ENCODE peak calls at places on chromosomes 1 and 21, in six cellular contexts. R is GM12878, N is GM12892, K is K562, Y is HepG2, G is H1. O is an unnamed sample.

GRCh38 chr1:157409927-157410326 is 142.4 kb downstream of the FCRL5 start:
- DNase-seq in R (no peak), N (no peak), K (no peak), Y (no peak), G (no peak), O (no peak)

GRCh38 chr1:17168480-17168878 is 36.4 kb upstream of the PADI1 start:
- DNase-seq in R (no peak), N (no peak), K (no peak), Y (no peak), G (no peak), O (no peak)

GRCh38 chr1:41418868-41419583 is 57.8 kb downstream of the FOXO6 start:
- DNase-seq in R (no peak), N (no peak), K (no peak), Y (peak), G (no peak), O (no peak)

GRCh38 chr1:98884864-98885263 is 119.8 kb downstream of the PLPPR5 start:
- DNase-seq in R (no peak), N (no peak), K (no peak), Y (no peak), G (no peak), O (no peak)

GRCh38 chr1:244322791-244323521 is 128.8 kb downstream of the ADSS2 start:
- DNase-seq in R (no peak), N (no peak), K (peak), Y (peak), G (no peak), O (no peak)

GRCh38 chr21:33642896-33643657 is 776 bp downstream of the ITSN1 start:
- DNase-seq in R (no peak), N (peak), K (peak), Y (no peak), G (no peak), O (no peak)

GRCh38 chr1:55572878-55573734 is 357.9 kb upstream of the USP24 start:
- DNase-seq in R (no peak), N (no peak), K (no peak), Y (peak), G (no peak), O (no peak)

GRCh38 chr1:40704817-40705733 is 13.6 kb downstream of the NFYC start:
- DNase-seq in R (no peak), N (no peak), K (peak), Y (no peak), G (no peak), O (no peak)

GRCh38 chr21:45323487-45324380 is 36.0 kb upstream of the POFUT2 start:
- DNase-seq in R (no peak), N (no peak), K (no peak), Y (no peak), G (no peak), O (no peak)

GRCh38 chr1:143748906-143749305 is 222.9 kb downstream of the FAM72C start:
- DNase-seq in R (no peak), N (no peak), K (no peak), Y (no peak), G (no peak), O (no peak)

GRCh38 chr1:41626616-41627375 is 142.3 kb upstream of the EDN2 start:
- DNase-seq in R (peak), N (no peak), K (no peak), Y (no peak), G (no peak), O (no peak)

GRCh38 chr1:214125819-214126218 is 138.0 kb downstream of the PROX1 start:
- DNase-seq in R (no peak), N (no peak), K (no peak), Y (no peak), G (no peak), O (no peak)

GRCh38 chr21:32386195-32386870 is 6.5 kb downstream of the URB1 start:
- DNase-seq in R (no peak), N (no peak), K (no peak), Y (no peak), G (no peak), O (no peak)

GRCh38 chr1:219792337-219793021 is 135.9 kb downstream of the SLC30A10 start:
- DNase-seq in R (no peak), N (no peak), K (no peak), Y (no peak), G (no peak), O (no peak)

GRCh38 chr1:2275796-2276536 is 47.8 kb downstream of the SKI start:
- DNase-seq in R (no peak), N (no peak), K (peak), Y (no peak), G (no peak), O (no peak)

GRCh38 chr1:165492845-165493244 is 47.9 kb upstream of the RXRG start:
- DNase-seq in R (no peak), N (no peak), K (no peak), Y (no peak), G (no peak), O (no peak)

GRCh38 chr1:18380288-18380687 is 100.4 kb upstream of the KLHDC7A start:
- DNase-seq in R (no peak), N (no peak), K (peak), Y (no peak), G (no peak), O (no peak)

GRCh38 chr1:9289090-9289534 is 3.6 kb upstream of the SPSB1 start:
- DNase-seq in R (peak), N (no peak), K (peak), Y (peak), G (no peak), O (no peak)

GRCh38 chr1:194816859-194817258 is 1630.4 kb upstream of the B3GALT2 start:
- DNase-seq in R (no peak), N (no peak), K (no peak), Y (no peak), G (no peak), O (no peak)

GRCh38 chr1:159054427-159054826 is 22.1 kb downstream of the AIM2 start:
- DNase-seq in R (no peak), N (no peak), K (no peak), Y (no peak), G (no peak), O (no peak)

GRCh38 chr21:41162111-41162510 is 5.8 kb upstream of the BACE2 start:
- DNase-seq in R (no peak), N (no peak), K (no peak), Y (no peak), G (no peak), O (no peak)

GRCh38 chr1:12435639-12436344 is 182.2 kb downstream of the DHRS3 start:
- DNase-seq in R (peak), N (no peak), K (no peak), Y (no peak), G (no peak), O (peak)

GRCh38 chr1:217534566-217534965 is 96.3 kb downstream of the GPATCH2 start:
- DNase-seq in R (no peak), N (no peak), K (no peak), Y (no peak), G (no peak), O (no peak)

GRCh38 chr1:36306210-36306901 is at the start of gene SH3D21:
- DNase-seq in R (no peak), N (no peak), K (peak), Y (peak), G (peak), O (peak)

GRCh38 chr1:6494627-6495026 is 3.2 kb upstream of the PLEKHG5 start:
- DNase-seq in R (no peak), N (no peak), K (no peak), Y (no peak), G (no peak), O (no peak)

GRCh38 chr21:31252091-31252490 is 92.0 kb downstream of the TIAM1 start:
- DNase-seq in R (no peak), N (no peak), K (no peak), Y (no peak), G (no peak), O (no peak)

GRCh38 chr1:60280256-60280655 is 206.7 kb upstream of the C1orf87 start:
- DNase-seq in R (no peak), N (no peak), K (no peak), Y (no peak), G (no peak), O (no peak)

GRCh38 chr1:106646261-106646660 is 410.2 kb upstream of the PRMT6 start:
- DNase-seq in R (no peak), N (no peak), K (no peak), Y (no peak), G (no peak), O (no peak)

GRCh38 chr1:227780101-227781044 is 35.1 kb upstream of the PRSS38 start:
- DNase-seq in R (no peak), N (no peak), K (no peak), Y (no peak), G (no peak), O (no peak)

GRCh38 chr21:18409579-18409978 is 6.0 kb upstream of the TMPRSS15 start:
- DNase-seq in R (no peak), N (no peak), K (no peak), Y (no peak), G (no peak), O (no peak)

GRCh38 chr1:39272027-39272790 is 67.7 kb downstream of the MACF1 start:
- DNase-seq in R (peak), N (no peak), K (peak), Y (peak), G (no peak), O (no peak)

GRCh38 chr1:245526141-245526540 is 371.4 kb downstream of the KIF26B start:
- DNase-seq in R (no peak), N (no peak), K (no peak), Y (no peak), G (no peak), O (no peak)

GRCh38 chr1:94324168-94324544 is 86.8 kb upstream of the ARHGAP29 start:
- DNase-seq in R (no peak), N (no peak), K (no peak), Y (no peak), G (no peak), O (no peak)

GRCh38 chr1:3504151-3504822 is 49.8 kb downstream of the ARHGEF16 start:
- DNase-seq in R (no peak), N (no peak), K (no peak), Y (no peak), G (no peak), O (no peak)

GRCh38 chr1:53576381-53576801 is 117.2 kb downstream of the DMRTB1 start:
- DNase-seq in R (no peak), N (no peak), K (no peak), Y (no peak), G (no peak), O (no peak)

GRCh38 chr1:174116042-174116441 is 43.3 kb upstream of the RABGAP1L start:
- DNase-seq in R (no peak), N (no peak), K (no peak), Y (peak), G (no peak), O (no peak)

GRCh38 chr1:2288308-2288707 is 60.2 kb downstream of the SKI start:
- DNase-seq in R (no peak), N (no peak), K (no peak), Y (no peak), G (no peak), O (no peak)

GRCh38 chr1:112429749-112430148 is 33.7 kb downstream of the CTTNBP2NL start:
- DNase-seq in R (no peak), N (no peak), K (no peak), Y (no peak), G (no peak), O (no peak)

DNA sequence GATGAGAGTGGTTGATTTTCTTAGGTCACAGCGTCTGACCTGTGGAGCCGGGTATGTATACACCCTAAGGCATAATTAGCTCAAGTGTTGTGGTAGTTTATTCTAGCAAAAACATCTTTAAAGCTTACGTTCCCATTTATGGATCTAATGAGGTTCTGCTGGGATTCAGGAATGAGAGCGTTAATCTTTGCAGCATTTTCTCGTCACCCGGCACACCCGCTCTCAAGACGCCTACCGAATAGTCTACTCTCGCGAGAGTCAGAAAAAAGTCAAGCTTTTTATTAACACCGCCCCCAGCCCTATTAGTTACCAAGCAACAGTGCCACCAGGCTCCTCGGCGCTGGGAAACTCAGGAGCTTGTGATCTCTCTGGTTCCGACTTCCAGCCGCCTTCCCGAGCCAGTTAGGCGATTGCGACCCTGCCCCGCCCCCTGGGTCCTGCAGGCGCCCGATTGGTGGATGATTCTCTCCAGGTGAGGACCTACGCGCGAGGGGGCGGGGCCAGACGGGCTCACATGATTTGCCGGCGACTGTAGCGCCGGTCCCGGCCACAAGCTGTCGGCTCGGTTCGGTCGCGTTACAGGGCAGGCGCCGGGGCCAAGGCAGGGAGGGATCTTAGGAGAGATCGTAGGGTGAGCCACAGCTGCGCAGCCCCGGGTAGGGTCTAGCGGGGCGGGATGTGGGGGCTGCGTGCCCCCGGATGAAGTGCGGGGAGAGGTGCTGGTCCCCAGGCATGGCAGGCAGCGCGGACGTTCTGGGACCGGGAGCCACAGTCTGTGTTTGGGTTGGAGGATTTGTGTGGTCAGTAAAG is at the start of gene PFKFB2:
- DNase-seq in R (peak), N (peak), K (peak), Y (peak), G (peak), O (peak)
- TF ChIP-seq POLR2A in R (peak), N (peak), K (peak), Y (peak), G (peak), O (peak)

GRCh38 chr1:21449906-21450305 is 10.0 kb downstream of the NBPF3 start:
- DNase-seq in R (no peak), N (no peak), K (no peak), Y (no peak), G (no peak), O (no peak)

GRCh38 chr1:21447311-21447710 is 7.4 kb downstream of the NBPF3 start:
- DNase-seq in R (no peak), N (no peak), K (no peak), Y (no peak), G (no peak), O (no peak)

GRCh38 chr1:21451981-21452411 is 12.1 kb downstream of the NBPF3 start:
- DNase-seq in R (no peak), N (no peak), K (no peak), Y (no peak), G (no peak), O (no peak)

DNA sequence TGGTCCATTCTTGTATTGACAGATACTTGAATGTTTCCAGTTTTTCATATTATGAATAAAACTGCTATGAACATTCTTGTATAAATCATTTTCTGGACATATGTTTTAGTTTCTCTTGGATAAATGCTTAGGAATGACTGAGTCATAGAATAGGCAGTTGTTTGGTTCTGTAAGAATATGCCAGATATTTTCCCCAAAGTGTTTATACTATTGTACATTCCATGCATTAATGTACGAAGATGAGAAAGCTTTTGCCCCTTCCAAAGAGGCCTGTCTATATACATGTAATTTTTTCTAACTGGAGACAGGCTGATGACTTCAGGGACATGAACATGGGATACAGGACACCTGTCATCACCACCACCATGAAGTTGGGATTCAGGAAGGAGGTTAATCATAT is 11.3 kb downstream of the NBPF3 start:
- DNase-seq in R (no peak), N (no peak), K (no peak), Y (no peak), G (no peak), O (no peak)
- TF ChIP-seq TAF1 in R (no peak), N (no peak), K (no peak), Y (no peak), G (no peak), O (no peak)

DNA sequence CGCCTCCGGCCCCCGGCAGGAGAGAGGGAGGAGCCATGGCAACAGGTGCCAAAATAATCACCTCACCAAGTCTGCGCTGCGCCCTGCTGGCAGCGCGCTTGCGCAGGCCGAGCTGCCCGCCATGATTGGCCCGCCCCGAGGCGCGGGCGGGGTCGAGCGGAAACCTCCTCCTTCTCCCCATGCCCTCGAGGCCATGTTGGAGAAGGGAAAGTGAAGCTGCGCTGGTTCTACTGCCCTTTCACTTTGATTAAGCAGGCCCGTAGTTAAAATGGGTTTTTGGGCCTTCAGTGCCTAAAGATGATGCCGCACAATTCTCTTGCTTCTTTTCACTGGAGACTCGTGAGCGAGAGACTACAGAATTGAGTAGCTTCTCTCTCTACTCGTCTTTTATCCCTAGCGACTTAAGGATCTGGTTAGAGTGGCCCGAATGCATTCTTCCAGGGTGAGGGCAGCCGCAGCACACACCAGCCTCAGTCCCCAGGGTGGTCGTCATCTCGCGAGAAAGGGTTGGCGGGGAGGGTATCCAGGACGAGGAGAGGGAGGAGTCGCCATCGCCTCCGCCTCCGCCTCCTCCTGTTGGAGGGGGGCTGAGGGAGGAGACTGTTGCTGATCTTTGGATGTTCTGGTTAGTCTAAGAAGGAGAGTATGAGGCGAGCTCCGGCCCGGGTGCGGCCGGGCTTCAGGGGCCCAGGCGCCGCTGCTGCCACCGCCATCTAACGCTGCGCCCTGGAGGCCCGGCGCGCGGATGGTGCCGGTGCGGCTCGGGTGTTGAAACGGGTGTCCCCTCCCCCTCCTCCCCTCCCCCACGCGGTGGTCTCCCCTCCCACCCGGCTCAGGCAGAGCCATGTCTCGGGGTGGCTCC is at the start of gene DCAF6:
- DNase-seq in R (peak), N (peak), K (peak), Y (peak), G (peak), O (peak)
- TF ChIP-seq POLR2AphosphoS5 in R (peak), N (peak), K (peak), Y (peak), G (peak), O (peak)

GRCh38 chr21:43790053-43790524 is 712 bp downstream of the RRP1 start:
- DNase-seq in R (no peak), N (no peak), K (no peak), Y (no peak), G (no peak), O (no peak)

GRCh38 chr21:43792406-43792805 is 3.0 kb downstream of the RRP1 start:
- DNase-seq in R (no peak), N (no peak), K (no peak), Y (no peak), G (no peak), O (no peak)

GRCh38 chr21:43786423-43787179 is 2.8 kb upstream of the RRP1 start:
- DNase-seq in R (no peak), N (no peak), K (no peak), Y (no peak), G (no peak), O (no peak)

GRCh38 chr21:43787180-43787533 is 2.2 kb upstream of the RRP1 start:
- DNase-seq in R (no peak), N (no peak), K (no peak), Y (no peak), G (no peak), O (no peak)

DNA sequence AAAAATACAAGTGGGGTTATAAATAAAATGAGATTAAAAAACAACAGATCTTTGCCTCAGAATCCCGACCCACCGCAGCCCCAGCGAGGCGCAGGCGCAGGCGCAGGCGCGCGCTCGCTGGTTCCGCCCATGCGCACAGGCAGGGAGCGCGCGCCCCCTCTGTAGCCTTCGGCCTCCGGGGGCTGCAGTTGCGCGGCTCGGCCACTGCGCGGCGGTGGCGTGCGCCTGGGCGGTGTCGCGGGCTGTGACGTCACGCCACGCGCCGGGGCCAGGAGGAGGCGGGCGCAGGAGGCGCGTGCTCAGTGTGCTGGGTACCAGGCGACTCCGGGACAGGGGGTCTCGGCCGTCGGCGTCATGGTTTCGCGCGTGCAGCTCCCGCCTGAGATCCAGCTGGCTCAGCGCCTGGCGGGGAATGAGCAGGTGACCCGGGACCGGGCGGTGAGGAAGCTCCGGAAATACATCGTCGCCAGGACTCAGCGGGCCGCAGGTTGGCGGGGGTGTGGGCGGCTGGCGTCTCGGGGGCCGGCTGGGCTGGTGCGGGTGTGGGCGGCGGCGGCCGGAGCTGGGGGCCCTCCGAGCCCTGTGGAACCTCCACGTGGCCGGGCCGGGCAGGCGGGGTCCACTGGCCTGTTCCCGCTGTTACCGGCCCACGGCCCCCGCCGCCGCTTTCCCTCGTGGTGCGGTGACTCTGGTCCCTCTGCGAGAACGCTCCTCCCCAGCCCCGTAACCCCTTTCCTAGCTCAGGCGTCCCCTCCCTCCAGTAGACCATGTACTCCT is at the start of gene RRP1:
- DNase-seq in R (peak), N (peak), K (peak), Y (peak), G (peak), O (peak)
- TF ChIP-seq POLR2A in R (peak), N (peak), K (peak), Y (peak), G (peak), O (peak)

DNA sequence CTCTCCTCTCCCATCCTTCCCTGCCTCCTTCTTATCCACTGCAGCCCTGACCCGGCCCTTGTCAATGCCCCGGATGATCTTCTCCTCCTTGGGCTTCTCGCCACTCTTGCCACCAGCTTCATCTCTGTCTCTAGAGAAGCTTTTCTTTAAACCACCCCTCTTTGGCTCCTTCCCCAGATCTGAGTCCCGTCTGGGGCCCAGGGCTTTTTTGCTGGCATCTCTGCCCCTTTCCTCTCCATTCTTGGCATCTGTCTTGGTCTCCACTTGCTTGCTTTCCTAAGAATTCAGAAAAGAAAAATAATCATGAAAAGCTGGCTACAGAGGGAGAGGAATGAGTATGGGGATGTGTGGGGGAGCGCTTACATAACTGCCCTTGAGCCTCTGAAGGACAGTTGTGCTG is 11.8 kb downstream of the SHISA4 start:
- DNase-seq in R (no peak), N (no peak), K (no peak), Y (no peak), G (no peak), O (no peak)
- TF ChIP-seq TAF1 in R (no peak), N (no peak), K (no peak), Y (no peak), G (no peak), O (no peak)